ENCODE peak calls at places on chromosomes 13 and 19, in eight cellular contexts. O, K, Q, T, F, C, N and Y are unnamed samples.
A peak's percentile ranks its signal among the peaks of the same experiment; 100 is the strongest.

GRCh38 chr13:36891752-36892151 is 28.3 kb downstream of the SMAD9 start:
- DNase-seq in N (no peak), C (no peak), F (no peak), K (peak; percentile 22), T (no peak), Q (no peak), O (no peak), Y (no peak)

GRCh38 chr13:60139272-60139671 is 24.5 kb downstream of the DIAPH3 start:
- DNase-seq in Q (no peak), C (no peak), T (no peak), N (no peak), O (no peak), F (no peak), K (peak; percentile 43), Y (no peak)

GRCh38 chr13:58597552-58597951 is 966.0 kb downstream of the PCDH17 start:
- DNase-seq in Q (no peak), T (no peak), N (no peak), O (no peak), C (no peak), F (no peak), K (no peak), Y (no peak)

GRCh38 chr13:32117696-32118095 is 86.1 kb downstream of the FRY start:
- DNase-seq in F (peak; percentile 83), O (peak; percentile 79), Q (no peak), K (peak; percentile 8), C (no peak), N (no peak), T (no peak), Y (no peak)

GRCh38 chr19:45451181-45451849 is 16.5 kb upstream of the FOSB start:
- DNase-seq in N (no peak), K (peak; percentile 88), O (peak; percentile 61), T (no peak), C (peak; percentile 69), F (peak; percentile 81), Q (peak; percentile 46), Y (peak; percentile 63)

GRCh38 chr13:105925496-105925895 is 610.0 kb downstream of the EFNB2 start:
- DNase-seq in N (no peak), C (no peak), K (peak; percentile 83), O (no peak), Q (no peak), T (no peak), F (no peak), Y (no peak)

GRCh38 chr13:29532136-29532535 is 63.4 kb downstream of the SLC7A1 start:
- DNase-seq in K (no peak), N (no peak), T (no peak), C (no peak), F (no peak), O (no peak), Q (no peak), Y (no peak)

GRCh38 chr13:42720116-42720857 is 61.1 kb upstream of the FAM216B start:
- DNase-seq in N (no peak), F (no peak), Q (no peak), O (no peak), C (no peak), T (no peak), K (peak; percentile 99), Y (peak; percentile 67)

GRCh38 chr13:92769064-92769463 is 457.5 kb upstream of the GPC6 start:
- DNase-seq in C (no peak), F (no peak), T (no peak), K (peak; percentile 4), O (no peak), N (no peak), Q (no peak), Y (no peak)

GRCh38 chr13:101916758-101917474 is 464.4 kb downstream of the ITGBL1 start:
- DNase-seq in C (peak; percentile 65), T (no peak), N (no peak), O (no peak), K (no peak), Q (no peak), F (no peak), Y (no peak)

DNA sequence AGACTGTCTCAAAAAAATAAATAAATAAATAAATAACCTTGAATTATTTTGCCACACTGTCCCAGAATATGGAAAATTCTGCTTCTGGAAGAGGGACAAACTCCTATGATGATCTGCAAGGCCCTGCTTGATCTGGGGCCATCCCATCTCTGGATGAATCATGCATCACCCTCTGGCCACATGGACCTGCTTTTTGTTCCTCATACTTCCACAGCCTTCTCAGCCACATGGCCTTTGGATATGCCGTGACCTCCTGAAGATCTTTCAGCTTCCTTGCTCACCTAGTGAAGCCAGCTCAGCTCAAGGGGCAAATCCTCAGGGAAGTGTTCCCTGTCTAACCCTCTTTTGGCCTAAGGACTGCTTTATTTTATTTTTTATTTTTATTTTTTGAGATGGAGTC is 10.3 kb downstream of the IER2 start:
- DNase-seq in K (peak; percentile 66), N (no peak), O (no peak), T (no peak), C (no peak), F (no peak), Q (no peak), Y (no peak)
- H3K4me1 ChIP-seq in K (peaks cover 33% of the 10 kb centered on the region), N (peaks cover 46% of the 10 kb centered on the region), O (peaks cover 37% of the 10 kb centered on the region), T (peaks cover 7% of the 10 kb centered on the region), C (peaks cover 17% of the 10 kb centered on the region), F (no peaks in the 10 kb centered on the region), Q (peaks cover 74% of the 10 kb centered on the region), Y (peaks cover 48% of the 10 kb centered on the region)

GRCh38 chr13:51175639-51176038 is 46.6 kb upstream of the FAM124A start:
- DNase-seq in O (no peak), T (no peak), C (no peak), N (no peak), F (no peak), Q (no peak), K (no peak), Y (no peak)
- H3K4me1 ChIP-seq in O (no peaks in the 10 kb centered on the region), T (peaks cover 4% of the 10 kb centered on the region), C (no peaks in the 10 kb centered on the region), N (no peaks in the 10 kb centered on the region), F (no peaks in the 10 kb centered on the region), Q (no peaks in the 10 kb centered on the region), K (no peaks in the 10 kb centered on the region), Y (no peaks in the 10 kb centered on the region)

DNA sequence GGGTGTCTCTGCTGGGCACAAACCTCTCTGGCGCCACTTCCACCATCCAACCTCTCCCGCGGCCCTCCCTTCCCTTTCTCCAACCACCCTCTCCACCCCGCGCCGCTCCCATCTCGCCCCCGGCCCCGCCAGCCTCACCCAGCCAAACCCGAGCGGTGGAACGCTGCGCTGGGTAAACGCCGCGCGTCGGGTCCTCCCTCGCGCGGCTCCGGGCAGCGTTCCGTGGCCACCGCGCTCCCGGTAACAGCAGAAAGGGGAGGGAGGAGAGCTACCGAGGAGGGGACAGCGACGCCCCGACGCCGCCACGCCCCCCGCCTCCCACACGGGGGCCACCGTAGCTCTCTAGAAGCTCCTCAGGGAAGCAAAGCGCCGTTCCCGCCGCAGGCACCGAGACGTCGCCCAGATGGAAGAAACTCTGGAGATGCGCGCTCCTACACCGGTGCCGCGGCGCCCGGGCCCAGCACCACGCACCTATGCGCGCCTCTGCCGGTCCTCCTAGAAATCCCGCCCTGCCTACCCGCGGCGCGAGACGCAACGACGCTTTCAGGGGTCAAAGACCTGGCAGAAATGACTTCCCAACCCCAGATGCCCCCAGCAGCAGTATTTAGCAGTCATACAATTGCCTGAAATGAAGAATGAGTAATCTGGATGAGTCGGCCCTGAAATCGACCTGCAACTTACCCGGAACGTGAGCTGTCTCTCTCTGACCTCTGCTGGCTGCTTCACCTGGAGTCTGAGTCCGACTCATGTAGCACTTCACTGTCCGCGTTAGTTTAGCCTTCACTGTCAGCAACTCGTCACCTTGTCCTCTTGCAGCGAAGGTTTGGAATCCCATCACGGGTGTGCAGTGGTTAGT is at the start of gene RUBCNL:
- DNase-seq in F (peak; percentile 79), O (peak; percentile 53), Q (no peak), T (peak; percentile 70), N (no peak), C (peak; percentile 85), K (no peak), Y (peak; percentile 76)
- H3K4me1 ChIP-seq in F (no peaks in the 10 kb centered on the region), O (peaks cover 22% of the 10 kb centered on the region), Q (peaks cover 22% of the 10 kb centered on the region), T (peaks cover 9% of the 10 kb centered on the region), N (peaks cover 28% of the 10 kb centered on the region), C (no peaks in the 10 kb centered on the region), K (no peaks in the 10 kb centered on the region), Y (no peaks in the 10 kb centered on the region)

DNA sequence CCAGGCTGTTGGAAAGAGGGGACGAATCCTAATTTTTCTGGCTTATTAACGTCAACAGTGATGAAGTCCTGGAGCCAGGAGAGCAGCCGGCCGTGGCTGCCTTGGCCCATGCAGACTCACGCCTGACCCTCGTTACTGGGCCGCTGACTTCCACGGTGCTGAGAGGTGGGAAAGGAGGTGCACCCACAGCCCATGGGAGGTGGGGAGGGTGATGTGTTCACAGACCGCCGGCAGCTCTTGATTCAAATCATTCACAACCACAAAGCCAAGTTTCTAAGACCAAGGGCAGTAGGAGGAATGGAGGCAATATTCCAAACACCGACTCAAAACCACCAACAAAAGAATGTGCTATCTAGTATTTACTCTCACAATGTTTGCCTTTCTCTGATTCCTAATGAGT is 24.3 kb downstream of the COL4A2 start:
- DNase-seq in O (peak; percentile 87), N (no peak), C (no peak), T (no peak), K (peak; percentile 69), F (no peak), Q (no peak), Y (peak; percentile 31)
- H3K4me1 ChIP-seq in O (peaks cover 48% of the 10 kb centered on the region), N (peaks cover 41% of the 10 kb centered on the region), C (peaks cover 8% of the 10 kb centered on the region), T (no peaks in the 10 kb centered on the region), K (peaks cover 55% of the 10 kb centered on the region), F (peaks cover 7% of the 10 kb centered on the region), Q (no peaks in the 10 kb centered on the region), Y (no peaks in the 10 kb centered on the region)